ENCODE peak calls at places on chromosomes 5 and 9, in five cellular contexts. K is CD8-positive, alpha-beta T cell; W is astrocyte of the hippocampus; R is GM12891; E is stimulated activated naive CD8-positive, alpha-beta T cell treated with anti-CD3 and anti-CD28 coated beads, Interleukin-15, amount 100 ng/mL, for 72 hours. O is an unnamed sample.

GRCh38 chr9:128081052-128081451 is 13.0 kb downstream of the SLC25A25 start:
- DNase-seq in R (no peak), K (no peak), E (no peak), W (peak), O (no peak)

GRCh38 chr5:176178789-176179188 is 59.4 kb upstream of the SIMC1 start:
- DNase-seq in R (no peak), W (no peak), K (no peak), E (no peak), O (no peak)

GRCh38 chr5:22965960-22966359 is 112.8 kb upstream of the CDH12 start:
- DNase-seq in R (no peak), K (no peak), E (no peak), W (no peak), O (no peak)

GRCh38 chr5:78511116-78511906 is 137.3 kb downstream of the LHFPL2 start:
- DNase-seq in K (no peak), R (no peak), W (no peak), E (no peak), O (no peak)

GRCh38 chr5:154358410-154359221 is 87.2 kb upstream of the SAP30L start:
- DNase-seq in W (peak), E (no peak), R (no peak), K (no peak), O (no peak)

GRCh38 chr5:128271859-128272446 is 188.4 kb downstream of the SLC12A2 start:
- DNase-seq in W (peak), R (no peak), E (no peak), K (no peak), O (no peak)

GRCh38 chr9:16236326-16236725 is 634.1 kb downstream of the BNC2 start:
- DNase-seq in W (no peak), E (no peak), K (no peak), R (no peak), O (no peak)

GRCh38 chr9:127918201-127919107 is 1.6 kb upstream of the ST6GALNAC4 start:
- DNase-seq in R (no peak), W (no peak), K (no peak), E (peak), O (no peak)

GRCh38 chr5:169197343-169197742 is 103.6 kb downstream of the SLIT3 start:
- DNase-seq in W (no peak), R (no peak), E (no peak), K (no peak), O (no peak)

GRCh38 chr5:6950250-6950649 is 237.0 kb downstream of the TENT4A start:
- DNase-seq in E (no peak), K (no peak), W (no peak), R (no peak), O (no peak)

GRCh38 chr5:109849478-109850088 is 159.9 kb downstream of the MAN2A1 start:
- DNase-seq in K (peak), W (no peak), R (no peak), E (no peak), O (no peak)

GRCh38 chr5:142215915-142216681 is 107.5 kb downstream of the NDFIP1 start:
- DNase-seq in W (peak), K (no peak), E (no peak), R (no peak), O (no peak)

GRCh38 chr5:150573216-150573615 is 65.3 kb downstream of the NDST1 start:
- DNase-seq in K (no peak), R (no peak), W (no peak), E (no peak), O (no peak)

GRCh38 chr9:95373069-95373681 is 55.7 kb upstream of the FANCC start:
- DNase-seq in R (no peak), W (peak), K (no peak), E (no peak), O (no peak)

GRCh38 chr5:138789771-138790242 is 36.6 kb downstream of the CTNNA1 start:
- DNase-seq in K (no peak), R (peak), W (peak), E (no peak), O (no peak)

GRCh38 chr9:4371108-4371507 is 71.2 kb upstream of the GLIS3 start:
- DNase-seq in E (no peak), R (no peak), W (peak), K (no peak), O (no peak)

GRCh38 chr5:84564311-84564710 is 179.6 kb upstream of the EDIL3 start:
- DNase-seq in E (no peak), W (peak), K (no peak), R (no peak), O (no peak)

GRCh38 chr9:87516931-87517300 is 19.2 kb downstream of the DAPK1 start:
- DNase-seq in R (no peak), W (no peak), K (no peak), E (no peak), O (no peak)

GRCh38 chr5:140546851-140547507 is 483 bp upstream of the EIF4EBP3 start:
- DNase-seq in W (no peak), R (no peak), E (no peak), K (no peak), O (no peak)

GRCh38 chr5:93572101-93572772 is 8.8 kb downstream of the NR2F1-AS1 start:
- DNase-seq in E (no peak), W (peak), R (no peak), K (no peak), O (no peak)

GRCh38 chr5:7794823-7795222 is 56.1 kb downstream of the CFAP90 start:
- DNase-seq in E (no peak), W (no peak), K (no peak), R (no peak), O (no peak)

GRCh38 chr5:133790898-133791297 is 177.5 kb downstream of the C5orf15 start:
- DNase-seq in K (no peak), R (no peak), W (no peak), E (no peak), O (no peak)

GRCh38 chr5:172695431-172696054 is 54.5 kb downstream of the NEURL1B start:
- DNase-seq in K (no peak), E (no peak), W (no peak), R (no peak), O (no peak)

GRCh38 chr5:178532666-178533065 is 57.5 kb downstream of the COL23A1 start:
- DNase-seq in K (no peak), R (no peak), W (no peak), E (no peak), O (no peak)